ENCODE peak calls at places on chromosomes 6 and 20, in four cellular contexts. X is Right ventricle myocardium superior; R is neural crest cell; I is stimulated activated CD4-positive, alpha-beta T cell treated with anti-CD3 and anti-CD28 coated beads, TNF-alpha, amount 100 ng/mL, for 24 hours. U is an unnamed sample.
A peak's percentile ranks its signal among the peaks of the same experiment; 100 is the strongest.

GRCh38 chr6:30044630-30045029 is 16.4 kb upstream of the POLR1H start:
- DNase-seq in X (no peak), R (no peak), I (no peak), U (no peak)

GRCh38 chr20:10436053-10436699 is 1.1 kb downstream of the SLX4IP start:
- DNase-seq in X (no peak), R (no peak), I (no peak), U (no peak)

GRCh38 chr6:3244003-3244831 is 14.5 kb upstream of the PSMG4 start:
- DNase-seq in X (no peak), R (no peak), I (no peak), U (no peak)

GRCh38 chr6:47348316-47348863 is 38.7 kb upstream of the TNFRSF21 start:
- DNase-seq in X (no peak), R (no peak), I (no peak), U (no peak)

GRCh38 chr6:138847884-138848283 is 52.0 kb downstream of the ECT2L start:
- DNase-seq in X (no peak), R (no peak), I (no peak), U (no peak)

GRCh38 chr6:168195712-168196111 is 116.7 kb upstream of the FRMD1 start:
- DNase-seq in X (no peak), R (no peak), I (no peak), U (no peak)

GRCh38 chr20:13857304-13857703 is 72.5 kb downstream of the NDUFAF5 start:
- DNase-seq in X (peak; percentile 85), R (no peak), I (no peak), U (peak; percentile 90)

GRCh38 chr6:90413867-90414266 is 117.2 kb upstream of the BACH2 start:
- DNase-seq in X (no peak), R (peak; percentile 38), I (peak; percentile 59), U (no peak)

GRCh38 chr20:56520180-56520579 is 4.4 kb upstream of the FAM209A start:
- DNase-seq in X (no peak), R (no peak), I (no peak), U (no peak)

GRCh38 chr6:25342784-25343183 is 63.6 kb downstream of the CARMIL1 start:
- DNase-seq in X (no peak), R (no peak), I (no peak), U (no peak)

U was measured in psoas muscle.